ENCODE peak calls at places on chromosomes 4 and X, in four cellular contexts. J is NB4, F is fibroblast of pulmonary artery, U is choroid plexus epithelial cell. Q is an unnamed sample.

GRCh38 chr4:19309365-19309764 is 942.3 kb upstream of the SLIT2 start:
- DNase-seq in U (peak), J (peak), F (peak), Q (peak)

GRCh38 chr4:70627620-70628019 is 924 bp upstream of the ENAM start:
- DNase-seq in U (no peak), J (no peak), F (no peak), Q (no peak)

GRCh38 chrX:118682258-118683014 is 45.0 kb upstream of the IL13RA1 start:
- DNase-seq in J (no peak), U (no peak), F (peak), Q (no peak)

GRCh38 chr4:48832571-48832970 is 1.7 kb downstream of the OCIAD1 start:
- DNase-seq in F (no peak), U (no peak), J (no peak), Q (no peak)

GRCh38 chr4:20773144-20773997 is 73.1 kb downstream of the PACRGL start:
- DNase-seq in U (peak), F (peak), J (peak), Q (peak)

GRCh38 chrX:130108647-130109428 is 1.5 kb downstream of the ELF4 start:
- DNase-seq in J (peak), F (no peak), U (no peak), Q (peak)

GRCh38 chrX:69236641-69237040 is 71.4 kb upstream of the PJA1 start:
- DNase-seq in F (no peak), J (no peak), U (no peak), Q (no peak)

GRCh38 chrX:115535421-115535820 is 25.6 kb upstream of the PLS3 start:
- DNase-seq in U (no peak), F (no peak), J (no peak), Q (no peak)

GRCh38 chrX:352181-352580 is 33.6 kb upstream of the GTPBP6 start:
- DNase-seq in U (no peak), J (no peak), F (no peak), Q (no peak)

GRCh38 chr4:146495277-146495676 is 26.5 kb downstream of the SLC10A7 start:
- DNase-seq in U (peak), J (no peak), F (peak), Q (peak)

GRCh38 chr4:2082118-2082517 is 23.0 kb downstream of the NAT8L start:
- DNase-seq in F (no peak), J (no peak), U (no peak), Q (no peak)

GRCh38 chr4:15793506-15794363 is 15.6 kb downstream of the CD38 start:
- DNase-seq in U (peak), F (no peak), J (no peak), Q (no peak)

GRCh38 chr4:42781325-42781724 is 111.2 kb upstream of the GRXCR1 start:
- DNase-seq in J (peak), F (no peak), U (no peak), Q (no peak)

GRCh38 chr4:74038161-74039064 is at the start of gene CXCL3:
- DNase-seq in J (peak), F (peak), U (peak), Q (peak)

GRCh38 chr4:66489783-66490452 is 819.6 kb upstream of the EPHA5 start:
- DNase-seq in U (peak), J (no peak), F (peak), Q (peak)

GRCh38 chr4:11623726-11624037 is 195.0 kb upstream of the HS3ST1 start:
- DNase-seq in J (peak), U (peak), F (peak), Q (peak)

GRCh38 chr4:3077796-3078195 is 3.3 kb downstream of the HTT start:
- DNase-seq in F (no peak), J (no peak), U (no peak), Q (no peak)

GRCh38 chr4:1851160-1851559 is 4.8 kb downstream of the LETM1 start:
- DNase-seq in J (no peak), F (no peak), U (peak), Q (no peak)

GRCh38 chr4:73729534-73730165 is 10.7 kb upstream of the CXCL8 start:
- DNase-seq in F (peak), J (peak), U (peak), Q (peak)

GRCh38 chr4:158155656-158156356 is 17.0 kb downstream of the GASK1B start:
- DNase-seq in J (no peak), F (no peak), U (no peak), Q (peak)

GRCh38 chr4:144104509-144105130 is 35.9 kb downstream of the GYPA start:
- DNase-seq in F (no peak), U (no peak), J (no peak), Q (no peak)

GRCh38 chrX:7252013-7252610 is 104.2 kb upstream of the PUDP start:
- DNase-seq in U (no peak), F (no peak), J (peak), Q (no peak)

GRCh38 chr4:2249526-2249991 is 7.6 kb upstream of the HAUS3 start:
- DNase-seq in F (no peak), U (no peak), J (no peak), Q (no peak)

DNA sequence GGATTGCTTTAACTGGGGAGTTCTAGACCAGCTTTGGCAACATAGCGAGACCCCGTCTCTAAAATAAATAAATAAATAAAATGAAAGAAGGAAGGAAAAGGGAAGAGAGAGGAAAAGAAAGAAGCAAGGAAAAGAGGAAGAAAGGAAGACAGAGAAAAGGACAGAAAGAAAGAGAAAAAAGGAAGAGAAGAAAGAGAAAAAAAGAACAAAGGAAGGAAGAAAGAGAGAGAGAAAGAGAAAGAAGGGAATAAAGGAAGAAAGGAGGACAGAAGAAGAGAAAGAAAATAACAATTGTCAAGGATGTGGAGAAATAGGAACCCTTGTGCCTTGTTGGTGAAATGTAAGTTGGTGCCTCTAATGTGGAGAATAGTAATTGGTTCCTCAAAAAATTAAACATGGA is 74.6 kb downstream of the ANAPC4 start:
- DNase-seq in U (no peak), J (no peak), F (no peak), Q (no peak)
- TF ChIP-seq CTCF in U (no peak), J (no peak), F (no peak), Q (no peak)

GRCh38 chr4:112519689-112520597 is 4.0 kb upstream of the NEUROG2 start:
- DNase-seq in U (no peak), J (no peak), F (no peak), Q (no peak)
- TF ChIP-seq CTCF in U (no peak), J (no peak), F (no peak), Q (no peak)

DNA sequence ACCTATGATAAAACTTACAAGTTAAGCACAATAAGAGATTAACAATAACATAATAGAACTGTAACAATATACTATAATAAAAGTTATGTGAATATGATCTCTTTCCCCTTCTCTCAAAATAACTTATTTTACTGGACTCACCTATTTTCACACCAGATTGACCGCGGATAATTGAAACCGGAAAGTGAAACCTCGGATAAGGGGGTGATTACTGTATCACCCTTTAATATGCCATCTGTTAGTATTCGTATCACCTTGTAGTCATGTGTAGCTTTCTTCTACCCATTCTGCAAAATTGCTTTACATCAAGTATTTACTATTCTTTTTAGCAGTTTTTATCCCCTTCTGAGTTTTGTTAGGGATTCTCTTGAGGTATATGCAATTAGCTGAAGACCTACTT is 1.8 kb downstream of the SPCS3 start:
- DNase-seq in U (no peak), J (no peak), F (no peak), Q (no peak)
- TF ChIP-seq CTCF in U (no peak), J (no peak), F (no peak), Q (no peak)

GRCh38 chr4:164700471-164700870 is 53.5 kb upstream of the SMIM31 start:
- DNase-seq in J (peak), F (no peak), U (no peak), Q (no peak)
- TF ChIP-seq CTCF in J (peak), F (no peak), U (no peak), Q (no peak)

DNA sequence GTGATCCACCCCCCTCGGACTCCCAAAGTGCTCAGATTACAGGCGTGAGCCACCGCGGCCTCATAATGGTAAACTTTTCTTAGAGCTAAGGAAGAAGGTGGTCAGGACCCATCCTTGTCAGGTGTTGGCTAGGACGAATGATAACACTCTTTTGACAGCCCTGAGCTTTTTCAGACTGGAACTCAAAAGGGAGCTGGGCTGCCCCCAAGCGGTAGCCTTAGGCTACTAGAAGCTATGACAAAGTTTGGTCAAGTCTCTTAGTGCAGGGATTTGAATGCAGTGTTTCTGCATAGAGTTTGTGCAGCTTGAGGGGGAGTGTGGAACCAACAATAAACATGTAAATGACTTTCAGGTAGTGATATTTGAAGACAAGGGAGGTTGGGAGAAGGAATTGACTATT is 11.8 kb upstream of the HSD17B10 start:
- DNase-seq in J (peak), U (peak), F (peak), Q (peak)
- TF ChIP-seq CTCF in J (peak), U (peak), F (peak), Q (peak)

GRCh38 chrX:47751670-47752069 is 85.0 kb upstream of the ZNF81 start:
- DNase-seq in J (peak), F (peak), U (peak), Q (no peak)
- TF ChIP-seq CTCF in J (peak), F (peak), U (peak), Q (no peak)

DNA sequence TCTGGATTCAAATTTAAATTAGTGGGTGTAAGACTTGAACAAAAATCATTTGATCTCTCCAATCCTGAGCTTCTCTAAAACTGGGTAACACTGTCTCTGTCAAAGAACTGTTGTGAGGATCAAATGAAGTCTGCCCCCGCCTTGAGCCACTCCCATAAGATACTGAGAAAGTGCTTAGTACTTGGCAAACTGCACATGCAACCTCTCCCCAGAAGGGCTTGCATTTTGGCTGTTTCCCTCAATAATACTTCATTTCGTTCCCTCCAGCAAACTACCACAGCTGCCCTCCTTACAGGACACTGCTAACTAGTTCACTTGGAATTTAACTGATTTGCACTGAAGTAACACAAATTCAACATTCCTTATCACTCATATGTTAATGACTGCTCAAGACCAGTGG is 79.8 kb downstream of the APBB2 start:
- DNase-seq in J (no peak), F (no peak), U (no peak), Q (no peak)
- TF ChIP-seq CTCF in J (no peak), F (no peak), U (no peak), Q (no peak)

GRCh38 chrX:24148118-24148517 is 1.4 kb upstream of the ZFX start:
- DNase-seq in F (no peak), U (peak), J (peak), Q (peak)

GRCh38 chrX:24150051-24150790 is 692 bp downstream of the ZFX start:
- DNase-seq in F (peak), U (peak), J (peak), Q (peak)

GRCh38 chrX:24148535-24149345 is 789 bp upstream of the ZFX start:
- DNase-seq in U (peak), F (peak), J (peak), Q (peak)

GRCh38 chrX:24151513-24151912 is 2.0 kb downstream of the ZFX start:
- DNase-seq in J (no peak), U (no peak), F (no peak), Q (no peak)

DNA sequence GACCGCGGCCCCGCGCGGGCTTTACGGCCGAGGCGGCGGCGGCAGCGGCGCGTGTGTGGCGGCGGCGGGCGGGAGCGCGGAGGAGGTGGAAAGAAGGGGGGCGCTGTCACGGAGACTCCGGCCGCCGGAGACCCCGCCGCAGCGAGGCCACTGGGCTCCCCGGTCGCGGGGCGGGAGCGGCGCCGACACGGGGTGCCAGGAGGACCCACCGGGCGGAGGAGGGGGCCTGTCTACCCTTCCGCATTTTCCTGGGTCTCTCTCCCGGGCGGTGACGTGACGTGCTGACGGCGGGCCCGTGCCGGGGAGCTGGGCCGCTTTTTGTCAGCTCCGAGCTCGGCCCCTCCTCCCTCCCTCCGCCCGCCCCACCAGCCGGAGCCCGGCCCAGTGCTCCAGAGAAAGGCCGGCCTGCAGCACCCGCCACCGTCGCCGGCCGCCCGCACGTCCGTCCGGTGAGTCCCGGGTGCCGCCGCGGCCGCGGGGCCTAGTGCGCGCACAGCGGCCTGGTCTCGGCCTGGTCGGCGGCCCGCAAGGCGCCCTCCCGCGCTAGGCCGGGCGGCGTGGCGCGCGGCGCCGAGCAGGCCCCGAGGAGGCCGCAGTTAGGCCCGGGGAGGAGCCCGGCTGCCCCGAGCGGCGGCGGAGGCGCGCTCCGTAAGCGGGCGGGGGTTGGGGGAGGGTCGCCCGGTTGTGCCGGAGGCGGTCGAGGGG is at the start of gene ZFX:
- DNase-seq in F (peak), J (peak), U (peak), Q (peak)
- TF ChIP-seq CTCF in F (no peak), J (no peak), U (no peak), Q (peak)